ENCODE peak calls at places on chromosomes 11 and 22, in five cellular contexts. A, P, Y, O and W are unnamed samples.

GRCh38 chr11:64060861-64061444 is 25.2 kb downstream of the FLRT1 start:
- DNase-seq in A (peak), P (peak), Y (no peak), O (no peak), W (no peak)

GRCh38 chr22:29811377-29811776 is 26.7 kb downstream of the ASCC2 start:
- DNase-seq in A (no peak), P (no peak), Y (no peak), O (peak), W (no peak)

GRCh38 chr22:24510694-24511625 is 15.8 kb downstream of the UPB1 start:
- DNase-seq in A (peak), P (no peak), Y (no peak), O (peak), W (no peak)

GRCh38 chr11:35654711-35655110 is 7.9 kb upstream of the TRIM44 start:
- DNase-seq in A (no peak), P (no peak), Y (no peak), O (no peak), W (no peak)

GRCh38 chr11:64675417-64676252 is 47.4 kb downstream of the NRXN2 start:
- DNase-seq in A (no peak), P (no peak), Y (no peak), O (no peak), W (no peak)

GRCh38 chr22:44436656-44437492 is 61.2 kb downstream of the RTL6 start:
- DNase-seq in A (no peak), P (no peak), Y (no peak), O (no peak), W (no peak)

GRCh38 chr11:129798212-129798611 is 17.4 kb upstream of the TMEM45B start:
- DNase-seq in A (no peak), P (no peak), Y (no peak), O (no peak), W (no peak)

GRCh38 chr11:13338437-13339069 is 61.0 kb downstream of the BMAL1 start:
- DNase-seq in A (peak), P (no peak), Y (no peak), O (no peak), W (no peak)

GRCh38 chr11:15967166-15967565 is 389.2 kb downstream of the SOX6 start:
- DNase-seq in A (peak), P (no peak), Y (no peak), O (no peak), W (no peak)

GRCh38 chr22:37207981-37208380 is 4.3 kb downstream of the SSTR3 start:
- DNase-seq in A (no peak), P (no peak), Y (no peak), O (no peak), W (no peak)

GRCh38 chr11:106683435-106683834 is 334.8 kb downstream of the GUCY1A2 start:
- DNase-seq in A (no peak), P (no peak), Y (no peak), O (no peak), W (no peak)

GRCh38 chr22:36613958-36614357 is 85.0 kb upstream of the EIF3D start:
- DNase-seq in A (no peak), P (no peak), Y (no peak), O (peak), W (no peak)

GRCh38 chr11:3942160-3942955 is 86.9 kb downstream of the STIM1 start:
- DNase-seq in A (peak), P (no peak), Y (no peak), O (peak), W (no peak)

GRCh38 chr11:71329731-71330130 is 77.4 kb upstream of the SHANK2 start:
- DNase-seq in A (no peak), P (no peak), Y (no peak), O (no peak), W (no peak)

GRCh38 chr11:95266751-95267374 is 35.9 kb upstream of the SESN3 start:
- DNase-seq in A (no peak), P (no peak), Y (no peak), O (no peak), W (no peak)

GRCh38 chr11:15336016-15336415 is 221.3 kb downstream of the INSC start:
- DNase-seq in A (no peak), P (no peak), Y (no peak), O (no peak), W (no peak)

GRCh38 chr11:134361241-134361640 is 29.5 kb downstream of the GLB1L2 start:
- DNase-seq in A (no peak), P (no peak), Y (no peak), O (no peak), W (no peak)

GRCh38 chr11:95512177-95512576 is 277.4 kb downstream of the FAM76B start:
- DNase-seq in A (no peak), P (no peak), Y (no peak), O (no peak), W (no peak)

GRCh38 chr11:103370076-103370475 is 260.9 kb downstream of the DYNC2H1 start:
- DNase-seq in A (no peak), P (no peak), Y (no peak), O (no peak), W (no peak)

GRCh38 chr11:34356918-34357645 is 728 bp downstream of the ABTB2 start:
- DNase-seq in A (peak), P (peak), Y (no peak), O (no peak), W (no peak)

GRCh38 chr11:114085965-114086364 is 26.5 kb downstream of the ZBTB16 start:
- DNase-seq in A (no peak), P (no peak), Y (no peak), O (no peak), W (no peak)

GRCh38 chr11:113514856-113515255 is 39.7 kb upstream of the DRD2 start:
- DNase-seq in A (no peak), P (no peak), Y (no peak), O (no peak), W (no peak)

GRCh38 chr22:41908409-41909289 is 6.2 kb downstream of the SHISA8 start:
- DNase-seq in A (no peak), P (peak), Y (no peak), O (no peak), W (no peak)

GRCh38 chr11:2093575-2094353 is 45.4 kb downstream of the IGF2 start:
- DNase-seq in A (no peak), P (no peak), Y (no peak), O (no peak), W (no peak)

GRCh38 chr11:70692131-70692530 is 293.8 kb downstream of the CTTN start:
- DNase-seq in A (no peak), P (no peak), Y (no peak), O (no peak), W (no peak)

GRCh38 chr11:19191530-19192169 is 10.1 kb downstream of the CSRP3 start:
- DNase-seq in A (no peak), P (no peak), Y (no peak), O (peak), W (no peak)

GRCh38 chr11:72222106-72222891 is 2.3 kb upstream of the INPPL1 start:
- DNase-seq in A (peak), P (peak), Y (no peak), O (no peak), W (no peak)

GRCh38 chr22:36160499-36160942 is at the start of gene APOL3:
- DNase-seq in A (no peak), P (no peak), Y (peak), O (no peak), W (no peak)

GRCh38 chr11:69411257-69411924 is 70.1 kb upstream of the LINC01488 start:
- DNase-seq in A (no peak), P (no peak), Y (no peak), O (no peak), W (no peak)

GRCh38 chr11:87030458-87031054 is 7.2 kb upstream of the TMEM135 start:
- DNase-seq in A (peak), P (no peak), Y (no peak), O (peak), W (no peak)

GRCh38 chr11:72840780-72841179 is 26.6 kb downstream of the ATG16L2 start:
- DNase-seq in A (no peak), P (no peak), Y (no peak), O (no peak), W (no peak)

GRCh38 chr11:1460396-1460795 is 26.2 kb downstream of the MOB2 start:
- DNase-seq in A (no peak), P (no peak), Y (no peak), O (no peak), W (no peak)

GRCh38 chr11:90202342-90202741 is 20.5 kb downstream of the CHORDC1 start:
- DNase-seq in A (no peak), P (no peak), Y (no peak), O (no peak), W (no peak)

GRCh38 chr11:34065505-34066203 is 14.1 kb downstream of the CAPRIN1 start:
- DNase-seq in A (no peak), P (no peak), Y (no peak), O (no peak), W (no peak)

GRCh38 chr11:22539851-22540376 is 85.7 kb downstream of the FANCF start:
- DNase-seq in A (no peak), P (no peak), Y (no peak), O (peak), W (no peak)

GRCh38 chr22:26901228-26901816 is 243.9 kb downstream of the MIAT start:
- DNase-seq in A (no peak), P (no peak), Y (no peak), O (no peak), W (no peak)

GRCh38 chr11:2295971-2296912 is 5.5 kb downstream of the C11orf21 start:
- DNase-seq in A (no peak), P (no peak), Y (no peak), O (no peak), W (no peak)

GRCh38 chr11:113874096-113874919 is 1.1 kb downstream of the USP28 start:
- DNase-seq in A (peak), P (no peak), Y (no peak), O (no peak), W (no peak)

DNA sequence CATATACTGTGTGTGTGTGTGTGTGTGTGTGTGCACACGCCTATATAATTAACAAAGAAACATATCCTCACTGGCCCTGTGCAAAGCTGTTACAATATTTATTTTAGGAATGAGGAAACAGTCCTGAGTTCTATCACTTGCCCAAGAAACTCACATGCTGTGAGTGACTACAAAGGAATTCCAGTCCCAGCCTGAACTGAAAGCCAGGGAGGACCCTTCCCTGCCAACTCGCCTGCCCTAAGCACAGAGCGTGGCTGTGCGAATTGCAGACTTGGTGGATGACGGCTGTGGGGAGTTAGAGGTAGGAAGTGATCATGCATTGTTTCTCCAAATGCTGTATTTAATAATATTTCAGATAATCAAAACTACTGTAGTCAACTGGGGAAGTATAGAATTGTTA is 26.4 kb upstream of the CD5 start:
- DNase-seq in A (no peak), P (no peak), Y (no peak), O (peak), W (no peak)
- TF ChIP-seq SRF in A (no peak), P (no peak), Y (no peak), O (no peak), W (no peak)

GRCh38 chr22:19456541-19456940 is 9.0 kb upstream of the C22orf39 start:
- DNase-seq in A (no peak), P (no peak), Y (no peak), O (no peak), W (no peak)
- TF ChIP-seq SRF in A (no peak), P (no peak), Y (no peak), O (no peak), W (no peak)

GRCh38 chr11:99766816-99767215 is 746.1 kb downstream of the CNTN5 start:
- DNase-seq in A (no peak), P (no peak), Y (no peak), O (no peak), W (no peak)
- TF ChIP-seq SRF in A (no peak), P (no peak), Y (no peak), O (no peak), W (no peak)

GRCh38 chr11:118180300-118180703 is 3.9 kb upstream of the SCN2B start:
- DNase-seq in A (peak), P (peak), Y (no peak), O (peak), W (peak)
- TF ChIP-seq SRF in A (no peak), P (no peak), Y (no peak), O (no peak), W (no peak)

GRCh38 chr11:10486161-10486840 is 31.2 kb downstream of the AMPD3 start:
- DNase-seq in A (no peak), P (no peak), Y (no peak), O (no peak), W (no peak)
- TF ChIP-seq SRF in A (no peak), P (no peak), Y (no peak), O (no peak), W (no peak)

GRCh38 chr22:45887202-45888131 is 89.5 kb downstream of the WNT7B start:
- DNase-seq in A (no peak), P (no peak), Y (no peak), O (no peak), W (no peak)
- TF ChIP-seq SRF in A (no peak), P (no peak), Y (no peak), O (no peak), W (no peak)